ENCODE peak calls at places on chromosome 22, in nine cellular contexts. F, Z, W, M, Q, X, N, J and B are unnamed samples.

GRCh38 chr22:31893460-31893859 is 50.9 kb upstream of the YWHAH start:
- DNase-seq in M (no peak), J (no peak), Z (no peak), F (no peak), N (no peak), X (no peak), Q (no peak), W (no peak), B (no peak)

GRCh38 chr22:37206118-37206840 is 6.0 kb downstream of the SSTR3 start:
- DNase-seq in F (peak; percentile 40), X (no peak), W (no peak), N (no peak), M (no peak), Q (no peak), Z (no peak), J (no peak), B (no peak)

GRCh38 chr22:46866591-46866990 is 104.1 kb downstream of the TBC1D22A start:
- DNase-seq in Q (no peak), F (no peak), N (no peak), M (peak; percentile 65), X (peak; percentile 66), Z (no peak), W (no peak), J (no peak), B (no peak)

GRCh38 chr22:49705631-49706352 is 121.9 kb downstream of the BRD1 start:
- DNase-seq in N (no peak), X (no peak), J (no peak), W (no peak), Q (no peak), Z (no peak), M (no peak), F (no peak), B (no peak)

GRCh38 chr22:17870408-17870807 is 96.1 kb upstream of the BID start:
- DNase-seq in M (no peak), J (no peak), Z (no peak), X (no peak), Q (no peak), F (no peak), N (no peak), W (no peak), B (no peak)

GRCh38 chr22:31895317-31896133 is 48.8 kb upstream of the YWHAH start:
- DNase-seq in N (no peak), J (no peak), Z (no peak), Q (no peak), W (no peak), X (no peak), M (no peak), F (no peak), B (no peak)

GRCh38 chr22:48185656-48186055 is 1423.2 kb downstream of the TBC1D22A start:
- DNase-seq in M (no peak), J (no peak), Z (no peak), X (no peak), W (no peak), Q (no peak), F (no peak), N (no peak), B (no peak)

GRCh38 chr22:30298005-30298701 is 8.8 kb upstream of the CASTOR1 start:
- DNase-seq in X (no peak), M (no peak), F (peak; percentile 79), J (no peak), Q (no peak), W (no peak), N (no peak), Z (peak; percentile 19), B (no peak)

GRCh38 chr22:30423296-30423958 is 2.1 kb upstream of the MTFP1 start:
- DNase-seq in M (no peak), Z (peak; percentile 56), F (peak; percentile 88), Q (no peak), W (peak; percentile 44), X (no peak), J (peak; percentile 41), N (no peak), B (no peak)

GRCh38 chr22:29030618-29031235 is 30.9 kb downstream of the C22orf31 start:
- DNase-seq in M (no peak), X (peak; percentile 92), Q (peak; percentile 78), W (no peak), N (no peak), F (peak; percentile 89), Z (no peak), J (no peak), B (no peak)

GRCh38 chr22:48885919-48886305 is 941.8 kb downstream of the BRD1 start:
- DNase-seq in Z (no peak), J (no peak), W (no peak), N (no peak), M (no peak), F (peak; percentile 44), Q (no peak), X (no peak), B (no peak)

GRCh38 chr22:50192825-50193204 is 7.1 kb downstream of the TRABD start:
- DNase-seq in W (no peak), X (no peak), Q (no peak), Z (no peak), N (no peak), J (peak; percentile 74), M (no peak), F (no peak), B (no peak)

GRCh38 chr22:37909756-37910155 is 3.7 kb downstream of the MICALL1 start:
- DNase-seq in N (no peak), M (no peak), Z (no peak), Q (no peak), J (no peak), W (no peak), X (no peak), F (no peak), B (no peak)

GRCh38 chr22:24594569-24595120 is 1.8 kb upstream of the LRRC75B start:
- DNase-seq in W (no peak), Z (no peak), X (no peak), J (no peak), N (no peak), M (no peak), F (peak; percentile 78), Q (no peak), B (no peak)

GRCh38 chr22:19353363-19354131 is 62.0 kb upstream of the CLTCL1 start:
- DNase-seq in N (no peak), F (no peak), X (no peak), Z (no peak), J (no peak), W (no peak), M (no peak), Q (peak; percentile 5), B (no peak)

GRCh38 chr22:23404689-23405365 is 175.3 kb downstream of the IGLL1 start:
- DNase-seq in M (peak; percentile 6), F (no peak), W (no peak), Z (no peak), N (no peak), J (no peak), Q (no peak), X (peak; percentile 46), B (no peak)

GRCh38 chr22:37148742-37149665 is 712 bp downstream of the IL2RB start:
- DNase-seq in X (no peak), F (no peak), J (no peak), Z (no peak), N (no peak), W (no peak), Q (no peak), M (no peak), B (no peak)

GRCh38 chr22:31604137-31604705 is 57.8 kb downstream of the PISD start:
- DNase-seq in Q (no peak), N (no peak), J (no peak), F (no peak), X (no peak), M (no peak), W (no peak), Z (no peak), B (no peak)

GRCh38 chr22:29461263-29461662 is 18.8 kb upstream of the NEFH start:
- DNase-seq in Q (no peak), J (no peak), X (no peak), Z (no peak), M (no peak), W (no peak), N (no peak), F (no peak), B (no peak)

GRCh38 chr22:23313791-23314567 is 133.7 kb downstream of the BCR start:
- DNase-seq in X (no peak), J (no peak), F (no peak), M (no peak), Q (no peak), W (no peak), N (no peak), Z (no peak), B (no peak)

GRCh38 chr22:17781319-17782031 is 7.2 kb upstream of the BID start:
- DNase-seq in N (no peak), X (peak; percentile 90), F (no peak), Z (no peak), J (peak; percentile 29), Q (no peak), M (peak; percentile 72), W (peak; percentile 34), B (no peak)

GRCh38 chr22:30276041-30276440 is 9.4 kb upstream of the OSM start:
- DNase-seq in F (no peak), M (no peak), W (no peak), Q (no peak), X (no peak), Z (no peak), J (no peak), N (no peak), B (no peak)

GRCh38 chr22:23315341-23315917 is 135.1 kb downstream of the BCR start:
- DNase-seq in Z (peak; percentile 88), M (no peak), N (peak; percentile 5), J (peak; percentile 47), F (peak; percentile 80), X (peak; percentile 67), W (peak; percentile 35), Q (peak; percentile 73), B (peak; percentile 30)

GRCh38 chr22:41762980-41763779 is 37.3 kb upstream of the CCDC134 start:
- DNase-seq in X (peak; percentile 8), N (no peak), Q (peak; percentile 71), F (no peak), Z (peak; percentile 81), W (no peak), J (peak; percentile 33), M (no peak), B (no peak)

GRCh38 chr22:41963453-41964105 is 5.7 kb upstream of the SEPTIN3 start:
- DNase-seq in M (no peak), W (no peak), N (no peak), X (no peak), Z (peak; percentile 50), J (no peak), F (peak; percentile 81), Q (no peak), B (no peak)